ENCODE peak calls at places on chromosomes 5 and 9, in four cellular contexts. One of them, this sample, is unnamed.

GRCh38 chr5:69007726-69008368 is 86.0 kb upstream of the SLC30A5 start:
- DNase-seq in right cardiac atrium: peak; percentile 41
- DNase-seq in naive thymus-derived CD4-positive, alpha-beta T cell: peak; percentile 61
- DNase-seq in brain microvascular endothelial cell: peak; percentile 56
- DNase-seq in this sample: peak; percentile 8

GRCh38 chr9:87950765-87951488 is 23.4 kb downstream of the CDK20 start:
- DNase-seq in brain microvascular endothelial cell: peak; percentile 11
- DNase-seq in right cardiac atrium: no peak
- DNase-seq in naive thymus-derived CD4-positive, alpha-beta T cell: no peak
- DNase-seq in this sample: no peak

GRCh38 chr9:19232830-19233194 is 2.3 kb downstream of the DENND4C start:
- DNase-seq in naive thymus-derived CD4-positive, alpha-beta T cell: no peak
- DNase-seq in brain microvascular endothelial cell: peak; percentile 27
- DNase-seq in right cardiac atrium: no peak
- DNase-seq in this sample: peak; percentile 46

GRCh38 chr9:79382468-79382867 is 189.3 kb upstream of the TLE4 start:
- DNase-seq in right cardiac atrium: no peak
- DNase-seq in naive thymus-derived CD4-positive, alpha-beta T cell: no peak
- DNase-seq in brain microvascular endothelial cell: no peak
- DNase-seq in this sample: no peak

GRCh38 chr9:33921967-33922895 is 105.3 kb downstream of the UBE2R2 start:
- DNase-seq in right cardiac atrium: no peak
- DNase-seq in brain microvascular endothelial cell: peak; percentile 28
- DNase-seq in naive thymus-derived CD4-positive, alpha-beta T cell: no peak
- DNase-seq in this sample: no peak

GRCh38 chr5:34519489-34520220 is 136.5 kb upstream of the RAI14 start:
- DNase-seq in naive thymus-derived CD4-positive, alpha-beta T cell: no peak
- DNase-seq in right cardiac atrium: no peak
- DNase-seq in brain microvascular endothelial cell: no peak
- DNase-seq in this sample: no peak

GRCh38 chr9:16828335-16829281 is 41.9 kb downstream of the BNC2 start:
- DNase-seq in right cardiac atrium: peak; percentile 60
- DNase-seq in naive thymus-derived CD4-positive, alpha-beta T cell: no peak
- DNase-seq in brain microvascular endothelial cell: peak; percentile 18
- DNase-seq in this sample: no peak

GRCh38 chr9:78437721-78438610 is 141.0 kb downstream of the PSAT1 start:
- DNase-seq in brain microvascular endothelial cell: no peak
- DNase-seq in right cardiac atrium: no peak
- DNase-seq in naive thymus-derived CD4-positive, alpha-beta T cell: no peak
- DNase-seq in this sample: no peak

GRCh38 chr5:40799248-40799647 is 1.1 kb upstream of the PRKAA1 start:
- DNase-seq in naive thymus-derived CD4-positive, alpha-beta T cell: no peak
- DNase-seq in brain microvascular endothelial cell: no peak
- DNase-seq in right cardiac atrium: no peak
- DNase-seq in this sample: no peak

GRCh38 chr5:114726126-114726525 is 364.3 kb downstream of the KCNN2 start:
- DNase-seq in naive thymus-derived CD4-positive, alpha-beta T cell: no peak
- DNase-seq in right cardiac atrium: no peak
- DNase-seq in brain microvascular endothelial cell: no peak
- DNase-seq in this sample: no peak

GRCh38 chr5:25707093-25707492 is 1062.3 kb upstream of the CDH10 start:
- DNase-seq in right cardiac atrium: no peak
- DNase-seq in naive thymus-derived CD4-positive, alpha-beta T cell: no peak
- DNase-seq in brain microvascular endothelial cell: no peak
- DNase-seq in this sample: no peak

GRCh38 chr9:82513976-82514735 is 525.6 kb downstream of the SPATA31D1 start:
- DNase-seq in brain microvascular endothelial cell: no peak
- DNase-seq in right cardiac atrium: no peak
- DNase-seq in naive thymus-derived CD4-positive, alpha-beta T cell: no peak
- DNase-seq in this sample: no peak

GRCh38 chr9:22446589-22446949 is at the start of gene DMRTA1:
- DNase-seq in right cardiac atrium: peak; percentile 87
- DNase-seq in brain microvascular endothelial cell: peak; percentile 51
- DNase-seq in naive thymus-derived CD4-positive, alpha-beta T cell: no peak
- DNase-seq in this sample: no peak

GRCh38 chr9:22452415-22453010 is 5.9 kb downstream of the DMRTA1 start:
- DNase-seq in right cardiac atrium: peak; percentile 35
- DNase-seq in brain microvascular endothelial cell: peak; percentile 61
- DNase-seq in naive thymus-derived CD4-positive, alpha-beta T cell: no peak
- DNase-seq in this sample: no peak

GRCh38 chr9:22447607-22448305 is 1.1 kb downstream of the DMRTA1 start:
- DNase-seq in naive thymus-derived CD4-positive, alpha-beta T cell: no peak
- DNase-seq in brain microvascular endothelial cell: no peak
- DNase-seq in right cardiac atrium: no peak
- DNase-seq in this sample: no peak

GRCh38 chr9:22446950-22447606 is 454 bp downstream of the DMRTA1 start:
- DNase-seq in naive thymus-derived CD4-positive, alpha-beta T cell: no peak
- DNase-seq in right cardiac atrium: peak; percentile 64
- DNase-seq in brain microvascular endothelial cell: peak; percentile 24
- DNase-seq in this sample: no peak
- H3K27me3 ChIP-seq in naive thymus-derived CD4-positive, alpha-beta T cell: peaks cover 11% of the 10 kb centered on the region
- H3K27me3 ChIP-seq in right cardiac atrium: no peaks in the 10 kb centered on the region
- H3K27me3 ChIP-seq in brain microvascular endothelial cell: peaks cover 15% of the 10 kb centered on the region
- H3K27me3 ChIP-seq in this sample: no peaks in the 10 kb centered on the region

GRCh38 chr5:154472871-154473580 is 5.0 kb downstream of the HAND1 start:
- DNase-seq in right cardiac atrium: no peak
- DNase-seq in brain microvascular endothelial cell: no peak
- DNase-seq in naive thymus-derived CD4-positive, alpha-beta T cell: no peak
- DNase-seq in this sample: no peak

GRCh38 chr5:154473581-154474266 is 4.3 kb downstream of the HAND1 start:
- DNase-seq in right cardiac atrium: no peak
- DNase-seq in brain microvascular endothelial cell: no peak
- DNase-seq in naive thymus-derived CD4-positive, alpha-beta T cell: no peak
- DNase-seq in this sample: no peak

GRCh38 chr5:154475613-154476342 is 2.2 kb downstream of the HAND1 start:
- DNase-seq in naive thymus-derived CD4-positive, alpha-beta T cell: no peak
- DNase-seq in brain microvascular endothelial cell: no peak
- DNase-seq in right cardiac atrium: no peak
- DNase-seq in this sample: no peak

GRCh38 chr5:154474957-154475334 is 3.1 kb downstream of the HAND1 start:
- DNase-seq in brain microvascular endothelial cell: no peak
- DNase-seq in naive thymus-derived CD4-positive, alpha-beta T cell: no peak
- DNase-seq in right cardiac atrium: no peak
- DNase-seq in this sample: no peak

DNA sequence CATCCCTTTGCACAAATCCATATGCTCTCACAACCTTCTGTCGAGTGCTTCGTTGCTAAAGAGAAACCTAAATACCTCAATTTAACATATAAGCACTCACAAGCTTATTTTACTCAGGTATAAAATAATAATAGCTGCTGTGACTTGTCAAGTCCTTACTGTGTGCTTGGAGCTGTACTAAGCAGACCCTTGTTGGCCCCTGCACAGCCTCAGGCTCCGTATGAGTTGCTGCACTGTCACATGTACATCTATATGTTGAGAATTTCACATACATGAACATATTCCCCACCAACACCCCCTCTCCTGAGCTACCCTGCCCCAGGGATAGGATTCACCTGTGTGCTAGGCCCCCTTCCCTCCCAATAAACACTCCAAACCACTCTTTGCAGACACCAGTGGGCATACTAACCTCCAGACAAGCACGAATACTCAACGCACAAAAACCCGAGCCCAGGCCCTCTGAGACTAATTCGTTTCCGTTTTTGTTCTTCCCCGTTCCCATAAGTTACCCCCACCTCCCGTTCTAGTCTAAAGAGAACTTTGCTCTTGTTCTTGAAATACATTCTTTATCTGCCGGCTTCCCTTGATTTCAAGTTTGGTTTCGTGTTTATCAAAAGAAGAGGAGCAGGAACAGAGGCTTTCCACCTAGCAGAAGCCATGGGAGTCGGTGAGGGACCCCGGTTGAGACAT is 3.6 kb downstream of the HAND1 start:
- DNase-seq in right cardiac atrium: no peak
- DNase-seq in naive thymus-derived CD4-positive, alpha-beta T cell: no peak
- DNase-seq in brain microvascular endothelial cell: no peak
- DNase-seq in this sample: no peak
- H3K27me3 ChIP-seq in right cardiac atrium: no peaks in the 10 kb centered on the region
- H3K27me3 ChIP-seq in naive thymus-derived CD4-positive, alpha-beta T cell: peaks cover 55% of the 10 kb centered on the region
- H3K27me3 ChIP-seq in brain microvascular endothelial cell: peaks cover 95% of the 10 kb centered on the region
- H3K27me3 ChIP-seq in this sample: peaks cover 44% of the 10 kb centered on the region

DNA sequence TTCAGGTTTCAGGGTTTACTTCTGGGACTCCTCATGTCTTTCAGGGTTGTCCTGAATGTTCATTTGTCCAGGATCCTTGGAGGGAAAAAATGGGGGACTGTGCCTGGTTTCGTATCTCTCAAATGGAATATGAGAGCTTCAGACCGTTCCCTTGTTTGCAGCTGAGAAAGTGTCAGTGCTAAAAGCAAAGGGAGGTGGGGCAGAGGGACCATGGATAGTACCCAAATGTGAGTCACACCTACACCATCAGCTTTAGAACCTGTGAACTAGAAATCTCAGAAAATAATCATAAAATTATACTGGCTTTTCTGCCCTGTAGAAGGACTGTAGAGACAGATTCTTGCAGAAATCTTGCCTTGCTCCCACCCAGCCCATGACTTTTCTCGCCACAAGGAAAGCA is 84.3 kb upstream of the TAF11L2 start:
- DNase-seq in naive thymus-derived CD4-positive, alpha-beta T cell: no peak
- DNase-seq in right cardiac atrium: no peak
- DNase-seq in brain microvascular endothelial cell: no peak
- DNase-seq in this sample: no peak
- H3K27me3 ChIP-seq in naive thymus-derived CD4-positive, alpha-beta T cell: no peaks in the 10 kb centered on the region
- H3K27me3 ChIP-seq in right cardiac atrium: peaks cover 3% of the 10 kb centered on the region
- H3K27me3 ChIP-seq in brain microvascular endothelial cell: no peaks in the 10 kb centered on the region
- H3K27me3 ChIP-seq in this sample: no peaks in the 10 kb centered on the region

DNA sequence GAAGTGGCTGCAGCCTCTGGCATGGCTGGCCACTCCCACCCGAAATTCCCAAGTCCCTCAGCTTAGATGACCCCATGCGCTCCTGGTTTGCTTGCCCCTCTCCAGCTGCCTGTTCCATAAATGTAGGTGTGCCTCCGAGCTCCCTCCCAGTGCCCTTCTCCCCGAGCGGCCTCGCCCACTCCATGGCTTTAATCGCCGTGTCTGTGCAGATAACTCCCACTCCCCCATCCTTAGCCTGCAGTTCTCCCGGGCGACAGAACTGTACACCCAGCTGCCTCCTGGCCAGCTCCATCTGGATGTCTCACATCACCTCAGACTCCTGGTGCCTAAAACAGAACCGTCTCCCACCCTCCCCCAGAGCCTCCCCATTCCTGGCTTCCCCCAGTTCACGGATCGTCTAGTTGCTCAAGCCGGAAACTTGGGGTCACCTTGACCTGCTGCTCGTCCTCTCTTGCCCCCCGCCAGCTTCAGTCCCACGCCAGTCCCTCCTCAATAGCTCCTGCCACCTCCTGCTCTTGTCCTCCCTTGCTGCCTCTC is 24.1 kb downstream of the HK3 start:
- DNase-seq in naive thymus-derived CD4-positive, alpha-beta T cell: no peak
- DNase-seq in right cardiac atrium: no peak
- DNase-seq in brain microvascular endothelial cell: no peak
- DNase-seq in this sample: no peak
- H3K27me3 ChIP-seq in naive thymus-derived CD4-positive, alpha-beta T cell: no peaks in the 10 kb centered on the region
- H3K27me3 ChIP-seq in right cardiac atrium: no peaks in the 10 kb centered on the region
- H3K27me3 ChIP-seq in brain microvascular endothelial cell: peaks cover 37% of the 10 kb centered on the region
- H3K27me3 ChIP-seq in this sample: no peaks in the 10 kb centered on the region

DNA sequence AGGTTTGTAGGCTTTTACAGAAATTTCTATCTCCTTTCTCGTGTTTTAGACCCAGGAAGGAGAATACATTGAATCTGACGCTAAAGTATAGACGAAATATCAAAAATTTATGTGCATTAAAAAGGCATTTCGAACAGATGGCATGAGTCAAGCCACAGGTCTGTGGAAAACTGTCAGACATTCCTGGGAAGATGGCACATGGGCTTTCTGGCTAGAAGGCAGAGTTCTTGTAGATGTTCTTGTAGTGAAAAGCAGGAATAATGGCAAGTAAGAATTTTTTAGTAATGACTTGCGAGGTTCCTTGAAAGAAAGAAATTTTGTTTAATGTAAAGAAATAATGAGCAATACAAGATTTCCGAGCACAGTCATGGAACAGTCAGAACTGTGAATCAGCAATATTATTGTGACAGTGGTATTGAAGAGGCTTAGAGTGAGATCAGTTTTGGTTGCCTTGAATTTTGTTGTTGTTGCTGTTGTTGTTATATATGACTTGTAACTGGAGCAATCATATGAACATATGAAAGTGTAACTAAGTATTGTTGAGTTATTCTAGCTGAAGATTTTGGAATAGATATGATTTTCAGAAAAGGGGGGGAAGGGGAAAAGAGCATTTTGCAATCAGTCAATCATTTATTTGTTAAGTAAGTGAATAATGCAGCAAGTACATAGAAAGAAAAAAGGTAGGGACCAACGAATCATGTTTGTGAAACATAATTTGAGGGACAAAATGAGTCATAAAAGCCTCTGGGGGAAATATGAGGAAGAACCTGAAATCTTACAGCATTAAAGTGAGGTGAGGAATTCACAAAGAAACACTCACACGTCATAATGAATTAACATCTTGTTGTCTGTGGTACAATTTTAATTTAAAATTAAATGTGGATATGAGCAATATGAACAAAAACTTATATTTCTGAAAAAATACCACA is 339.0 kb upstream of the CTNND2 start:
- DNase-seq in right cardiac atrium: no peak
- DNase-seq in brain microvascular endothelial cell: no peak
- DNase-seq in naive thymus-derived CD4-positive, alpha-beta T cell: no peak
- DNase-seq in this sample: no peak
- H3K27me3 ChIP-seq in right cardiac atrium: no peaks in the 10 kb centered on the region
- H3K27me3 ChIP-seq in brain microvascular endothelial cell: no peaks in the 10 kb centered on the region
- H3K27me3 ChIP-seq in naive thymus-derived CD4-positive, alpha-beta T cell: no peaks in the 10 kb centered on the region
- H3K27me3 ChIP-seq in this sample: no peaks in the 10 kb centered on the region

GRCh38 chr5:133265720-133266575 is 214.1 kb downstream of the HSPA4 start:
- DNase-seq in brain microvascular endothelial cell: no peak
- DNase-seq in naive thymus-derived CD4-positive, alpha-beta T cell: no peak
- DNase-seq in right cardiac atrium: no peak
- DNase-seq in this sample: no peak

GRCh38 chr5:133265257-133265656 is 213.4 kb downstream of the HSPA4 start:
- DNase-seq in brain microvascular endothelial cell: no peak
- DNase-seq in naive thymus-derived CD4-positive, alpha-beta T cell: no peak
- DNase-seq in right cardiac atrium: no peak
- DNase-seq in this sample: no peak

GRCh38 chr5:133267601-133268000 is 215.8 kb downstream of the HSPA4 start:
- DNase-seq in right cardiac atrium: no peak
- DNase-seq in brain microvascular endothelial cell: no peak
- DNase-seq in naive thymus-derived CD4-positive, alpha-beta T cell: no peak
- DNase-seq in this sample: no peak

GRCh38 chr5:133269707-133270106 is 217.9 kb downstream of the HSPA4 start:
- DNase-seq in right cardiac atrium: no peak
- DNase-seq in brain microvascular endothelial cell: no peak
- DNase-seq in naive thymus-derived CD4-positive, alpha-beta T cell: no peak
- DNase-seq in this sample: no peak

DNA sequence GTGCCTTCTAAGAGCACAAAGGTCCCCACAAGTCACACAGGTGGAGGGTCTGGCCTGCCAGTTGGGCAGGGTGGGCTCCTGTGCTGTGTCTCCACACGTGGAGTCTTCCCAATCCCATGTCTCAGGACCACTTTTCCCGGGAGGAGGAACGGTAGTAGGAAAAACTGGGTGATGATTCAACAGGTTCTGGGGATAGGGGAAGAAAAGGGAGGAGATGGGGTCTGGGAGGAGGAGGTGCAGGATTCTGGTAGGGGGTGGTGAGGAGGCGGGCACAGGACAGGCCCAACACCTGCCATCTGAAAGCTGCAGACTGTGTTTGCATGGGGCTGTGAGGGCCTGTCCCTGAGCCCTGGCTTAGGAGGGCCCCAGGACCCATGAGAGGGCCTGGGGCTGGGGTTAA is 215.2 kb downstream of the HSPA4 start:
- DNase-seq in naive thymus-derived CD4-positive, alpha-beta T cell: no peak
- DNase-seq in brain microvascular endothelial cell: no peak
- DNase-seq in right cardiac atrium: no peak
- DNase-seq in this sample: no peak
- H3K27me3 ChIP-seq in naive thymus-derived CD4-positive, alpha-beta T cell: no peaks in the 10 kb centered on the region
- H3K27me3 ChIP-seq in brain microvascular endothelial cell: peaks cover 3% of the 10 kb centered on the region
- H3K27me3 ChIP-seq in right cardiac atrium: no peaks in the 10 kb centered on the region
- H3K27me3 ChIP-seq in this sample: no peaks in the 10 kb centered on the region

GRCh38 chr5:2299388-2300220 is 416.9 kb upstream of the IRX4 start:
- DNase-seq in brain microvascular endothelial cell: no peak
- DNase-seq in right cardiac atrium: no peak
- DNase-seq in naive thymus-derived CD4-positive, alpha-beta T cell: no peak
- DNase-seq in this sample: no peak
- H3K27me3 ChIP-seq in brain microvascular endothelial cell: no peaks in the 10 kb centered on the region
- H3K27me3 ChIP-seq in right cardiac atrium: no peaks in the 10 kb centered on the region
- H3K27me3 ChIP-seq in naive thymus-derived CD4-positive, alpha-beta T cell: no peaks in the 10 kb centered on the region
- H3K27me3 ChIP-seq in this sample: no peaks in the 10 kb centered on the region